ENCODE peak calls at places on chromosome 18, in six cellular contexts. A, Z, Y, J, S and C are unnamed samples.

GRCh38 chr18:9914334-9914583 is 443 bp downstream of the VAPA start:
- ATAC-seq in A (no peak), Z (no peak), Y (peak), J (no peak), S (no peak), C (no peak)

GRCh38 chr18:55250729-55251128 is 291.5 kb upstream of the CCDC68 start:
- ATAC-seq in A (no peak), Z (no peak), Y (no peak), J (no peak), S (peak), C (peak)

GRCh38 chr18:79507546-79508480 is 112.1 kb downstream of the NFATC1 start:
- ATAC-seq in A (peak), Z (peak), Y (peak), J (peak), S (peak), C (no peak)

GRCh38 chr18:60372598-60372997 is at the start of gene MC4R:
- ATAC-seq in A (peak), Z (no peak), Y (no peak), J (no peak), S (no peak), C (no peak)

GRCh38 chr18:58829263-58829662 is 35.4 kb upstream of the ZNF532 start:
- ATAC-seq in A (no peak), Z (no peak), Y (no peak), J (no peak), S (no peak), C (no peak)

GRCh38 chr18:37176307-37176934 is 347.5 kb downstream of the KIAA1328 start:
- ATAC-seq in A (no peak), Z (no peak), Y (no peak), J (no peak), S (no peak), C (no peak)

GRCh38 chr18:31243740-31244512 is 74.0 kb upstream of the DSG1 start:
- ATAC-seq in A (peak), Z (no peak), Y (no peak), J (no peak), S (no peak), C (no peak)

GRCh38 chr18:3722662-3723433 is 272.9 kb downstream of the TGIF1 start:
- ATAC-seq in A (no peak), Z (no peak), Y (no peak), J (no peak), S (no peak), C (no peak)

GRCh38 chr18:26405190-26405781 is 143.1 kb downstream of the KCTD1 start:
- ATAC-seq in A (peak), Z (no peak), Y (peak), J (no peak), S (peak), C (peak)

GRCh38 chr18:9434240-9434701 is 41.0 kb upstream of the RALBP1 start:
- ATAC-seq in A (no peak), Z (no peak), Y (no peak), J (peak), S (peak), C (no peak)

GRCh38 chr18:58201728-58202405 is 157.8 kb downstream of the NEDD4L start:
- ATAC-seq in A (no peak), Z (no peak), Y (no peak), J (no peak), S (no peak), C (no peak)

GRCh38 chr18:45671366-45671765 is 52.6 kb upstream of the SLC14A1 start:
- ATAC-seq in A (no peak), Z (no peak), Y (no peak), J (no peak), S (peak), C (no peak)

GRCh38 chr18:49846263-49846662 is 32.9 kb upstream of the ACAA2 start:
- ATAC-seq in A (no peak), Z (no peak), Y (no peak), J (no peak), S (no peak), C (no peak)

GRCh38 chr18:44508474-44508873 is 172.2 kb upstream of the SETBP1 start:
- ATAC-seq in A (no peak), Z (no peak), Y (no peak), J (peak), S (peak), C (no peak)

GRCh38 chr18:46555724-46556123 is 101.3 kb downstream of the LOXHD1 start:
- ATAC-seq in A (peak), Z (no peak), Y (peak), J (no peak), S (peak), C (no peak)

GRCh38 chr18:48853588-48853987 is 97.2 kb downstream of the SMAD7 start:
- ATAC-seq in A (no peak), Z (no peak), Y (no peak), J (no peak), S (no peak), C (no peak)

GRCh38 chr18:45330170-45330594 is 285.1 kb upstream of the SLC14A2 start:
- ATAC-seq in A (peak), Z (no peak), Y (peak), J (no peak), S (no peak), C (no peak)

GRCh38 chr18:21843340-21843739 is 102.7 kb downstream of the MIB1 start:
- ATAC-seq in A (no peak), Z (no peak), Y (no peak), J (no peak), S (no peak), C (no peak)

GRCh38 chr18:33116376-33116775 is 324.1 kb downstream of the CCDC178 start:
- ATAC-seq in A (no peak), Z (no peak), Y (no peak), J (no peak), S (no peak), C (no peak)

GRCh38 chr18:26863921-26864497 is 1.5 kb downstream of the AQP4 start:
- ATAC-seq in A (no peak), Z (no peak), Y (peak), J (no peak), S (no peak), C (no peak)

GRCh38 chr18:45670281-45670962 is 53.6 kb upstream of the SLC14A1 start:
- ATAC-seq in A (peak), Z (peak), Y (no peak), J (peak), S (peak), C (peak)

GRCh38 chr18:75544051-75544481 is 116.6 kb upstream of the SMIM21 start:
- ATAC-seq in A (no peak), Z (no peak), Y (no peak), J (no peak), S (peak), C (no peak)

GRCh38 chr18:62999392-62999791 is 284.1 kb downstream of the PHLPP1 start:
- ATAC-seq in A (peak), Z (no peak), Y (peak), J (no peak), S (no peak), C (no peak)

GRCh38 chr18:48798334-48799197 is 152.2 kb downstream of the SMAD7 start:
- ATAC-seq in A (peak), Z (no peak), Y (peak), J (no peak), S (no peak), C (no peak)

GRCh38 chr18:46756172-46756558 is 688 bp downstream of the ST8SIA5 start:
- ATAC-seq in A (no peak), Z (no peak), Y (peak), J (no peak), S (no peak), C (no peak)

GRCh38 chr18:8959551-8960135 is 142.9 kb upstream of the NDUFV2 start:
- ATAC-seq in A (no peak), Z (no peak), Y (no peak), J (no peak), S (no peak), C (no peak)

GRCh38 chr18:58952871-58953270 is 88.2 kb downstream of the ZNF532 start:
- ATAC-seq in A (no peak), Z (no peak), Y (no peak), J (no peak), S (no peak), C (no peak)

GRCh38 chr18:3212636-3213035 is 7.1 kb downstream of the MYOM1 start:
- ATAC-seq in A (no peak), Z (no peak), Y (no peak), J (no peak), S (no peak), C (no peak)